ENCODE peak calls at places on chromosomes 16 and 17, in five cellular contexts. One of them, this sample, is unnamed. For H3K36me3, the result is how much of the 10 kb centered on the place peaks cover.

GRCh38 chr16:87363771-87364476 is 19.7 kb downstream of the FBXO31 start:
- DNase-seq in tibial nerve: no peak
- DNase-seq in left ventricle myocardium inferior: peak
- DNase-seq in upper lobe of left lung: peak
- DNase-seq in Peyer's patch: no peak
- DNase-seq in this sample: no peak

GRCh38 chr17:14143678-14144077 is 74.4 kb downstream of the COX10 start:
- DNase-seq in tibial nerve: no peak
- DNase-seq in left ventricle myocardium inferior: no peak
- DNase-seq in upper lobe of left lung: no peak
- DNase-seq in Peyer's patch: peak
- DNase-seq in this sample: no peak

GRCh38 chr16:86244188-86244587 is 266.1 kb upstream of the FOXF1 start:
- DNase-seq in tibial nerve: no peak
- DNase-seq in left ventricle myocardium inferior: no peak
- DNase-seq in upper lobe of left lung: no peak
- DNase-seq in Peyer's patch: no peak
- DNase-seq in this sample: no peak

GRCh38 chr17:67629963-67630320 is 87.8 kb upstream of the NOL11 start:
- DNase-seq in tibial nerve: no peak
- DNase-seq in left ventricle myocardium inferior: no peak
- DNase-seq in upper lobe of left lung: no peak
- DNase-seq in Peyer's patch: no peak
- DNase-seq in this sample: no peak

GRCh38 chr16:56547120-56547948 is 17.5 kb upstream of the MT4 start:
- DNase-seq in tibial nerve: no peak
- DNase-seq in left ventricle myocardium inferior: no peak
- DNase-seq in upper lobe of left lung: peak
- DNase-seq in Peyer's patch: no peak
- DNase-seq in this sample: no peak

GRCh38 chr16:85832578-85833539 is 33.4 kb downstream of the COX4I1 start:
- DNase-seq in tibial nerve: no peak
- DNase-seq in left ventricle myocardium inferior: no peak
- DNase-seq in upper lobe of left lung: peak
- DNase-seq in Peyer's patch: peak
- DNase-seq in this sample: peak

GRCh38 chr16:14366974-14367707 is 262.9 kb downstream of the PARN start:
- DNase-seq in tibial nerve: no peak
- DNase-seq in left ventricle myocardium inferior: no peak
- DNase-seq in upper lobe of left lung: no peak
- DNase-seq in Peyer's patch: no peak
- DNase-seq in this sample: no peak

GRCh38 chr17:60134396-60135159 is 15.2 kb upstream of the CA4 start:
- DNase-seq in tibial nerve: no peak
- DNase-seq in left ventricle myocardium inferior: no peak
- DNase-seq in upper lobe of left lung: no peak
- DNase-seq in Peyer's patch: peak
- DNase-seq in this sample: no peak

GRCh38 chr17:68085751-68086445 is 50.4 kb downstream of the KPNA2 start:
- DNase-seq in tibial nerve: no peak
- DNase-seq in left ventricle myocardium inferior: no peak
- DNase-seq in upper lobe of left lung: no peak
- DNase-seq in Peyer's patch: peak
- DNase-seq in this sample: peak

GRCh38 chr17:2688351-2689342 is 22.9 kb downstream of the CLUH start:
- DNase-seq in tibial nerve: no peak
- DNase-seq in left ventricle myocardium inferior: peak
- DNase-seq in upper lobe of left lung: no peak
- DNase-seq in Peyer's patch: peak
- DNase-seq in this sample: no peak

GRCh38 chr16:1325673-1326371 is 7.6 kb upstream of the BAIAP3 start:
- DNase-seq in tibial nerve: no peak
- DNase-seq in left ventricle myocardium inferior: no peak
- DNase-seq in upper lobe of left lung: peak
- DNase-seq in Peyer's patch: no peak
- DNase-seq in this sample: no peak

GRCh38 chr16:68470461-68471150 is 22.3 kb upstream of the SMPD3 start:
- DNase-seq in tibial nerve: peak
- DNase-seq in left ventricle myocardium inferior: peak
- DNase-seq in upper lobe of left lung: no peak
- DNase-seq in Peyer's patch: peak
- DNase-seq in this sample: peak

GRCh38 chr17:43584666-43585102 is 38.5 kb upstream of the ETV4 start:
- DNase-seq in tibial nerve: no peak
- DNase-seq in left ventricle myocardium inferior: no peak
- DNase-seq in upper lobe of left lung: no peak
- DNase-seq in Peyer's patch: no peak
- DNase-seq in this sample: no peak

GRCh38 chr16:1054660-1055556 is 17.6 kb upstream of the SSTR5 start:
- DNase-seq in tibial nerve: peak
- DNase-seq in left ventricle myocardium inferior: peak
- DNase-seq in upper lobe of left lung: peak
- DNase-seq in Peyer's patch: peak
- DNase-seq in this sample: no peak

GRCh38 chr17:18186271-18186982 is 2.8 kb downstream of the ALKBH5 start:
- DNase-seq in tibial nerve: peak
- DNase-seq in left ventricle myocardium inferior: no peak
- DNase-seq in upper lobe of left lung: no peak
- DNase-seq in Peyer's patch: no peak
- DNase-seq in this sample: no peak

GRCh38 chr17:8465381-8466158 is 29.9 kb downstream of the NDEL1 start:
- DNase-seq in tibial nerve: no peak
- DNase-seq in left ventricle myocardium inferior: no peak
- DNase-seq in upper lobe of left lung: peak
- DNase-seq in Peyer's patch: no peak
- DNase-seq in this sample: no peak

GRCh38 chr17:79672496-79672895 is 58.2 kb upstream of the ENPP7 start:
- DNase-seq in tibial nerve: no peak
- DNase-seq in left ventricle myocardium inferior: no peak
- DNase-seq in upper lobe of left lung: no peak
- DNase-seq in Peyer's patch: no peak
- DNase-seq in this sample: no peak

GRCh38 chr17:45256114-45256966 is 5.6 kb downstream of the SPATA32 start:
- DNase-seq in tibial nerve: no peak
- DNase-seq in left ventricle myocardium inferior: no peak
- DNase-seq in upper lobe of left lung: no peak
- DNase-seq in Peyer's patch: no peak
- DNase-seq in this sample: no peak

GRCh38 chr16:47881574-47881973 is 274.2 kb downstream of the ABCC12 start:
- DNase-seq in tibial nerve: no peak
- DNase-seq in left ventricle myocardium inferior: no peak
- DNase-seq in upper lobe of left lung: no peak
- DNase-seq in Peyer's patch: no peak
- DNase-seq in this sample: no peak

GRCh38 chr16:58170223-58170622 is 27.7 kb downstream of the CSNK2A2 start:
- DNase-seq in tibial nerve: no peak
- DNase-seq in left ventricle myocardium inferior: no peak
- DNase-seq in upper lobe of left lung: no peak
- DNase-seq in Peyer's patch: no peak
- DNase-seq in this sample: no peak

GRCh38 chr17:31574458-31574857 is 183.0 kb downstream of the RAB11FIP4 start:
- DNase-seq in tibial nerve: no peak
- DNase-seq in left ventricle myocardium inferior: no peak
- DNase-seq in upper lobe of left lung: no peak
- DNase-seq in Peyer's patch: no peak
- DNase-seq in this sample: no peak

GRCh38 chr17:34644941-34645550 is 65.7 kb downstream of the TMEM132E start:
- DNase-seq in tibial nerve: no peak
- DNase-seq in left ventricle myocardium inferior: no peak
- DNase-seq in upper lobe of left lung: no peak
- DNase-seq in Peyer's patch: no peak
- DNase-seq in this sample: no peak

GRCh38 chr17:48997827-48998556 is 807 bp downstream of the IGF2BP1 start:
- DNase-seq in tibial nerve: no peak
- DNase-seq in left ventricle myocardium inferior: no peak
- DNase-seq in upper lobe of left lung: peak
- DNase-seq in Peyer's patch: no peak
- DNase-seq in this sample: no peak

GRCh38 chr17:36602924-36603384 is 1.6 kb downstream of the MRM1 start:
- DNase-seq in tibial nerve: peak
- DNase-seq in left ventricle myocardium inferior: no peak
- DNase-seq in upper lobe of left lung: no peak
- DNase-seq in Peyer's patch: peak
- DNase-seq in this sample: no peak

GRCh38 chr16:24045641-24046040 is 209.9 kb downstream of the PRKCB start:
- DNase-seq in tibial nerve: no peak
- DNase-seq in left ventricle myocardium inferior: no peak
- DNase-seq in upper lobe of left lung: no peak
- DNase-seq in Peyer's patch: peak
- DNase-seq in this sample: no peak
- TF ChIP-seq CTCF in tibial nerve: no peak
- TF ChIP-seq CTCF in left ventricle myocardium inferior: peak
- TF ChIP-seq CTCF in upper lobe of left lung: no peak
- TF ChIP-seq CTCF in Peyer's patch: no peak
- TF ChIP-seq CTCF in this sample: no peak

GRCh38 chr17:7236808-7237207 is 2.4 kb downstream of the PHF23 start:
- DNase-seq in tibial nerve: no peak
- DNase-seq in left ventricle myocardium inferior: no peak
- DNase-seq in upper lobe of left lung: no peak
- DNase-seq in Peyer's patch: no peak
- DNase-seq in this sample: no peak
- H3K4me3 ChIP-seq in tibial nerve: no peak
- H3K4me3 ChIP-seq in left ventricle myocardium inferior: peak
- H3K4me3 ChIP-seq in upper lobe of left lung: no peak
- H3K4me3 ChIP-seq in Peyer's patch: no peak
- H3K4me3 ChIP-seq in this sample: no peak

GRCh38 chr17:76395980-76396379 is 11.6 kb downstream of the SPHK1 start:
- DNase-seq in tibial nerve: no peak
- DNase-seq in left ventricle myocardium inferior: no peak
- DNase-seq in upper lobe of left lung: no peak
- DNase-seq in Peyer's patch: peak
- DNase-seq in this sample: no peak
- H3K36me3 ChIP-seq in tibial nerve: half or more
- H3K36me3 ChIP-seq in left ventricle myocardium inferior: half or more
- H3K36me3 ChIP-seq in upper lobe of left lung: half or more
- H3K36me3 ChIP-seq in Peyer's patch: half or more
- H3K36me3 ChIP-seq in this sample: under half

GRCh38 chr16:50529334-50529733 is 18.9 kb upstream of the NKD1 start:
- DNase-seq in tibial nerve: no peak
- DNase-seq in left ventricle myocardium inferior: no peak
- DNase-seq in upper lobe of left lung: no peak
- DNase-seq in Peyer's patch: no peak
- DNase-seq in this sample: no peak
- TF ChIP-seq CTCF in tibial nerve: no peak
- TF ChIP-seq CTCF in left ventricle myocardium inferior: no peak
- TF ChIP-seq CTCF in upper lobe of left lung: no peak
- TF ChIP-seq CTCF in Peyer's patch: no peak
- TF ChIP-seq CTCF in this sample: no peak

GRCh38 chr16:11259655-11260595 is 3.9 kb upstream of the SOCS1 start:
- DNase-seq in tibial nerve: no peak
- DNase-seq in left ventricle myocardium inferior: no peak
- DNase-seq in upper lobe of left lung: no peak
- DNase-seq in Peyer's patch: no peak
- DNase-seq in this sample: no peak

GRCh38 chr16:11258553-11259287 is 2.7 kb upstream of the SOCS1 start:
- DNase-seq in tibial nerve: peak
- DNase-seq in left ventricle myocardium inferior: peak
- DNase-seq in upper lobe of left lung: no peak
- DNase-seq in Peyer's patch: peak
- DNase-seq in this sample: peak

GRCh38 chr16:11257131-11257938 is 1.3 kb upstream of the SOCS1 start:
- DNase-seq in tibial nerve: peak
- DNase-seq in left ventricle myocardium inferior: peak
- DNase-seq in upper lobe of left lung: peak
- DNase-seq in Peyer's patch: peak
- DNase-seq in this sample: peak

GRCh38 chr16:11260596-11260966 is 4.6 kb upstream of the SOCS1 start:
- DNase-seq in tibial nerve: no peak
- DNase-seq in left ventricle myocardium inferior: no peak
- DNase-seq in upper lobe of left lung: no peak
- DNase-seq in Peyer's patch: no peak
- DNase-seq in this sample: no peak

GRCh38 chr16:11259288-11259621 is 3.3 kb upstream of the SOCS1 start:
- DNase-seq in tibial nerve: no peak
- DNase-seq in left ventricle myocardium inferior: no peak
- DNase-seq in upper lobe of left lung: no peak
- DNase-seq in Peyer's patch: peak
- DNase-seq in this sample: no peak
- H3K4me3 ChIP-seq in tibial nerve: no peak
- H3K4me3 ChIP-seq in left ventricle myocardium inferior: peak
- H3K4me3 ChIP-seq in upper lobe of left lung: peak
- H3K4me3 ChIP-seq in Peyer's patch: peak
- H3K4me3 ChIP-seq in this sample: no peak

GRCh38 chr17:61955621-61956020 is 27.8 kb upstream of the INTS2 start:
- DNase-seq in tibial nerve: no peak
- DNase-seq in left ventricle myocardium inferior: no peak
- DNase-seq in upper lobe of left lung: no peak
- DNase-seq in Peyer's patch: no peak
- DNase-seq in this sample: no peak
- H3K36me3 ChIP-seq in tibial nerve: half or more
- H3K36me3 ChIP-seq in left ventricle myocardium inferior: half or more
- H3K36me3 ChIP-seq in upper lobe of left lung: half or more
- H3K36me3 ChIP-seq in Peyer's patch: half or more
- H3K36me3 ChIP-seq in this sample: under half

DNA sequence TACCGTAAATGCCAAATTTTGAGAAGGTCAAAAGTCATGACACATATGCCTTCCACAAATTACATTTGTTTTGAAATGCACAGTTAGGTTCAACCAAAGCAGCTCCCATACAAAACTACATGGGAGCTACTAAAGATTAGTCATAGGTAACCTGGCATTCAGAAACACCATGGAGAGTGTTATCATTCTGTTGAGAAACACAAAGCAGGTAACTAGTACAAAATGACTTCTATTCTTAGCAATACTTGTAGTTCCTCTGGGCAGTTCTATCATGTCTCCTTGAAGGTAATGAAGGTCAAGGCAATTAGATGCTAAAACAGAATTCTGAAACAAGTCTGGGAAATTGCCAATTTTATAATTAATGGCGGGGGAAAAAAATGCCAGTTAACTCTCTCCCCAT is 39.4 kb downstream of the KCNJ16 start:
- DNase-seq in tibial nerve: no peak
- DNase-seq in left ventricle myocardium inferior: no peak
- DNase-seq in upper lobe of left lung: no peak
- DNase-seq in Peyer's patch: no peak
- DNase-seq in this sample: no peak
- TF ChIP-seq CTCF in tibial nerve: no peak
- TF ChIP-seq CTCF in left ventricle myocardium inferior: no peak
- TF ChIP-seq CTCF in upper lobe of left lung: no peak
- TF ChIP-seq CTCF in Peyer's patch: no peak
- TF ChIP-seq CTCF in this sample: no peak

GRCh38 chr16:51149721-51150158 is 1.3 kb downstream of the SALL1 start:
- DNase-seq in tibial nerve: no peak
- DNase-seq in left ventricle myocardium inferior: no peak
- DNase-seq in upper lobe of left lung: peak
- DNase-seq in Peyer's patch: no peak
- DNase-seq in this sample: no peak
- H3K4me3 ChIP-seq in tibial nerve: no peak
- H3K4me3 ChIP-seq in left ventricle myocardium inferior: peak
- H3K4me3 ChIP-seq in upper lobe of left lung: no peak
- H3K4me3 ChIP-seq in Peyer's patch: peak
- H3K4me3 ChIP-seq in this sample: no peak

GRCh38 chr16:11875721-11876120 is 24.4 kb upstream of the RSL1D1 start:
- DNase-seq in tibial nerve: no peak
- DNase-seq in left ventricle myocardium inferior: no peak
- DNase-seq in upper lobe of left lung: no peak
- DNase-seq in Peyer's patch: no peak
- DNase-seq in this sample: no peak
- H3K36me3 ChIP-seq in tibial nerve: half or more
- H3K36me3 ChIP-seq in left ventricle myocardium inferior: half or more
- H3K36me3 ChIP-seq in upper lobe of left lung: half or more
- H3K36me3 ChIP-seq in Peyer's patch: half or more
- H3K36me3 ChIP-seq in this sample: under half

GRCh38 chr16:35386619-35387018 is 1927.2 kb downstream of the TP53TG3F start:
- DNase-seq in tibial nerve: no peak
- DNase-seq in left ventricle myocardium inferior: no peak
- DNase-seq in upper lobe of left lung: no peak
- DNase-seq in Peyer's patch: no peak
- DNase-seq in this sample: no peak

GRCh38 chr16:35391328-35391727 is 1931.9 kb downstream of the TP53TG3F start:
- DNase-seq in tibial nerve: no peak
- DNase-seq in left ventricle myocardium inferior: peak
- DNase-seq in upper lobe of left lung: no peak
- DNase-seq in Peyer's patch: no peak
- DNase-seq in this sample: no peak
- TF ChIP-seq CTCF in tibial nerve: no peak
- TF ChIP-seq CTCF in left ventricle myocardium inferior: peak
- TF ChIP-seq CTCF in upper lobe of left lung: peak
- TF ChIP-seq CTCF in Peyer's patch: no peak
- TF ChIP-seq CTCF in this sample: peak

This sample was measured in GM06990.